ENCODE peak calls at places on chromosomes 4 and X, in seven cellular contexts. Q is fibroblast of lung, P is thoracic aorta, X is heart right ventricle, O is HCT116, M is endodermal cell, C is GM23248. U is an unnamed sample. For H3K9me3, the result is how much of the 10 kb centered on the place peaks cover.

GRCh38 chrX:15451913-15452312 is 41.2 kb downstream of the PIR start:
- DNase-seq in Q (peak), C (no peak), O (no peak), M (no peak), X (no peak), P (no peak), U (no peak)

GRCh38 chr4:184529283-184529682 is 54.9 kb upstream of the IRF2 start:
- DNase-seq in C (no peak), M (no peak), X (no peak), Q (peak), O (no peak), P (no peak), U (no peak)

GRCh38 chr4:8099981-8100464 is 58.6 kb downstream of the ABLIM2 start:
- DNase-seq in C (no peak), O (no peak), M (no peak), X (peak), P (no peak), Q (no peak), U (no peak)

GRCh38 chr4:144289687-144290433 is 149.3 kb upstream of the GYPA start:
- DNase-seq in P (no peak), C (no peak), O (no peak), Q (peak), M (no peak), X (no peak), U (no peak)

GRCh38 chr4:76590847-76591281 is 155.8 kb downstream of the SHROOM3 start:
- DNase-seq in O (no peak), P (no peak), Q (peak), X (no peak), M (no peak), C (peak), U (no peak)

GRCh38 chrX:123184199-123184857 is at the start of gene GRIA3:
- DNase-seq in M (peak), C (peak), O (no peak), X (no peak), Q (peak), P (no peak), U (no peak)

GRCh38 chr4:115883251-115883650 is 769.8 kb upstream of the NDST4 start:
- DNase-seq in M (no peak), C (no peak), P (no peak), X (no peak), O (no peak), Q (no peak), U (no peak)

GRCh38 chrX:10636337-10636736 is 16.0 kb upstream of the MID1 start:
- DNase-seq in C (peak), P (no peak), M (peak), O (peak), X (peak), Q (peak), U (peak)

GRCh38 chr4:147543039-147543438 is 62.1 kb downstream of the EDNRA start:
- DNase-seq in P (no peak), M (no peak), O (no peak), X (no peak), Q (peak), C (peak), U (no peak)

GRCh38 chrX:24259544-24260240 is 54.2 kb downstream of the SUPT20HL2 start:
- DNase-seq in P (no peak), C (peak), X (peak), Q (peak), O (peak), M (peak), U (peak)

GRCh38 chr4:74625981-74626380 is 168.3 kb downstream of the BTC start:
- DNase-seq in C (no peak), Q (no peak), X (no peak), P (no peak), M (no peak), O (no peak), U (no peak)

GRCh38 chr4:153083447-153083921 is 120.8 kb upstream of the TRIM2 start:
- DNase-seq in P (no peak), O (peak), Q (peak), C (peak), M (peak), X (peak), U (peak)

GRCh38 chrX:108162265-108162664 is 70.7 kb downstream of the ATG4A start:
- DNase-seq in M (no peak), P (no peak), C (no peak), X (no peak), O (no peak), Q (no peak), U (no peak)

GRCh38 chr4:35912174-35912573 is 332.1 kb downstream of the ARAP2 start:
- DNase-seq in Q (no peak), O (no peak), M (no peak), X (no peak), P (no peak), C (no peak), U (no peak)

GRCh38 chr4:183412836-183413561 is 31.4 kb upstream of the CDKN2AIP start:
- DNase-seq in M (no peak), X (no peak), Q (no peak), P (no peak), O (no peak), C (no peak), U (no peak)

GRCh38 chr4:521636-522330 is 22.8 kb downstream of the PIGG start:
- DNase-seq in X (no peak), Q (no peak), M (no peak), P (no peak), O (no peak), C (no peak), U (no peak)

GRCh38 chrX:128975716-128976115 is 547.6 kb downstream of the SMARCA1 start:
- DNase-seq in C (peak), X (no peak), O (no peak), M (peak), P (no peak), Q (no peak), U (peak)

GRCh38 chr4:57064811-57065711 is 45.1 kb downstream of the IGFBP7 start:
- DNase-seq in Q (peak), O (no peak), P (no peak), C (peak), M (no peak), X (peak), U (peak)
- H3K9me3 ChIP-seq in Q (under half), O (under half), P (under half), C (under half), M (under half), X (under half), U (under half)

GRCh38 chr4:151114338-151114737 is 14.9 kb downstream of the RPS3A start:
- DNase-seq in P (no peak), M (peak), O (no peak), Q (peak), C (no peak), X (no peak), U (no peak)
- H3K27ac ChIP-seq in P (no peak), M (no peak), O (no peak), Q (no peak), C (no peak), X (peak), U (no peak)

GRCh38 chr4:110630621-110631402 is 7.9 kb upstream of the PITX2 start:
- DNase-seq in P (no peak), X (no peak), O (no peak), Q (no peak), M (peak), C (no peak), U (no peak)
- H3K9me3 ChIP-seq in P (under half), X (under half), O (under half), Q (under half), M (under half), C (under half), U (under half)

DNA sequence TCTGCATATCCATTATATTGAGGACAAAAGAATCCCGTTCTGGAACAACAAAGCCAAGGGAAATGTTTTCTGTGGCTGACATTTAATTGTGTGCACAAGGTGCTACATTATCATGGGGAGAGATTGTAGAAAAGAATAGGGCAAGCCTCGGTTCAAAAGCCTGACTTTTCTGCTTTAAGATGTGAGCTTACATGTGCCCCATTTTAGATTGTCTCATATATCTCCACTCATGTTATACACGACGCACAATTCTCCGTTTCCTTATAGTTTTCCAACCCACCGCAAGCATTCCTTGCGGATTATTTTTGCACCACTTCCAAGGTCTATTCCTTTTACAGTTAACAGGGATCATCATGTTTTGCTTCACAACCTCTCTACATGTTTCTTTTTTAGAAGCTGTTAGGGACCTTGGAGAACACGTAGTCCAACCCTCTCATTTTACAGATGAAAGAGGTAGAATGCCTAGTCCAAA is 99.6 kb upstream of the MAML3 start:
- DNase-seq in M (no peak), X (no peak), C (no peak), Q (no peak), O (no peak), P (no peak), U (no peak)
- H3K27ac ChIP-seq in M (no peak), X (no peak), C (no peak), Q (no peak), O (no peak), P (no peak), U (peak)

GRCh38 chr4:38768968-38769394 is 13.8 kb downstream of the TLR10 start:
- DNase-seq in C (no peak), X (no peak), P (no peak), M (no peak), Q (peak), O (no peak), U (no peak)
- H3K9me3 ChIP-seq in C (under half), X (under half), P (under half), M (under half), Q (under half), O (under half), U (under half)

GRCh38 chrX:120111611-120112010 is 4.1 kb downstream of the RHOXF1 start:
- DNase-seq in X (no peak), Q (no peak), C (peak), O (no peak), P (no peak), M (no peak), U (no peak)

GRCh38 chrX:120120223-120120622 is 4.5 kb upstream of the RHOXF1 start:
- DNase-seq in P (no peak), O (no peak), X (no peak), M (no peak), Q (peak), C (no peak), U (peak)

GRCh38 chrX:120115438-120115963 is at the start of gene RHOXF1:
- DNase-seq in X (no peak), C (no peak), M (no peak), O (no peak), Q (no peak), P (no peak), U (no peak)
- H3K27ac ChIP-seq in X (no peak), C (no peak), M (no peak), O (no peak), Q (no peak), P (no peak), U (no peak)

GRCh38 chrX:55663584-55663983 is 40.4 kb downstream of the FOXR2 start:
- DNase-seq in X (no peak), Q (no peak), M (no peak), O (no peak), C (no peak), P (no peak), U (no peak)
- H3K9me3 ChIP-seq in X (under half), Q (under half), M (under half), O (under half), C (under half), P (under half), U (under half)

DNA sequence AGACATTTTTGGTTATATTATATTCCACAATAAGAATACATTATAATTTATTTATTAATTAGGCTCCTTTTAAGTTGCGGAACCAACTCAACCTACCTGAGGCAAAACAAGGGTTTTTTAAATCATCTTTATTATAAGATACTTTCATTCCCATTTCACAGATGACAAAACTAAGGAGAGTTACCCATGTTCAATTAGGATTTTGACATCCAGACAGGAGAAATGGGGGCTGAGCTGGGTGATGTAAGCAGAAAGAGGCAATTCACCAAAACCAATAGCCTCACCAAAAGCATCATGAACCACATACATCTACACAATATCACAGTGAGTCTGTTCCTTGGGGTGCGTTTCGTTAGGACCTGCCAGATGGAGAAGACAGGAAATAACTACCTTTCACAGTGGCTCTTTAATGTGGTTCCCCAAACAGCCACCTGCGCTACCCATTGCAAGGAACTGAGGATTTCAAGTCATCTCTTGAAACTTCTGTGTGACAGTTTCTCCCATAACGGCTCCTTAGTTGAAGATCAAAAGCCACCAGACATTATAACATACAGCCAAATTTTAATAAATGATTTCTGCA is 190.5 kb upstream of the LEF1 start:
- DNase-seq in Q (no peak), P (no peak), M (no peak), C (no peak), X (no peak), O (no peak), U (no peak)
- H3K27ac ChIP-seq in Q (no peak), P (no peak), M (no peak), C (no peak), X (no peak), O (no peak), U (no peak)